ENCODE peak calls at places on chromosomes 12 and 14, in four cellular contexts. H, L, R and S are unnamed samples.

GRCh38 chr14:89394920-89395319 is 22.1 kb downstream of the FOXN3 start:
- DNase-seq in H (no peak), L (no peak), R (no peak), S (no peak)

GRCh38 chr12:104248444-104248843 is 32.9 kb downstream of the TXNRD1 start:
- DNase-seq in H (no peak), L (no peak), R (no peak), S (no peak)

GRCh38 chr12:95116773-95117172 is 43.4 kb upstream of the NR2C1 start:
- DNase-seq in H (no peak), L (peak), R (no peak), S (no peak)

GRCh38 chr12:65791400-65791799 is 32.9 kb upstream of the HMGA2 start:
- DNase-seq in H (no peak), L (no peak), R (no peak), S (no peak)

GRCh38 chr12:43501705-43502104 is 50.3 kb downstream of the ADAMTS20 start:
- DNase-seq in H (no peak), L (peak), R (no peak), S (no peak)

GRCh38 chr14:76872796-76873432 is 46.7 kb downstream of the LRRC74A start:
- DNase-seq in H (no peak), L (peak), R (peak), S (peak)

GRCh38 chr12:51222461-51222860 is 4.6 kb upstream of the POU6F1 start:
- DNase-seq in H (no peak), L (no peak), R (no peak), S (no peak)

GRCh38 chr12:129863938-129864337 is 39.9 kb downstream of the TMEM132D start:
- DNase-seq in H (no peak), L (no peak), R (no peak), S (no peak)

GRCh38 chr14:102819176-102819628 is 42.0 kb downstream of the TRAF3 start:
- DNase-seq in H (no peak), L (no peak), R (no peak), S (no peak)

GRCh38 chr14:94110552-94111181 is at the start of gene IFI27:
- DNase-seq in H (peak), L (peak), R (no peak), S (no peak)

GRCh38 chr12:78863482-78864427 is 819 bp upstream of the SYT1 start:
- DNase-seq in H (peak), L (peak), R (no peak), S (peak)

GRCh38 chr12:31588976-31589375 is 2.0 kb downstream of the DENND5B start:
- DNase-seq in H (no peak), L (peak), R (no peak), S (no peak)

GRCh38 chr12:46608431-46609280 is 217.1 kb downstream of the SLC38A4 start:
- DNase-seq in H (no peak), L (peak), R (no peak), S (no peak)

GRCh38 chr14:56487761-56488160 is 91.8 kb upstream of the TMEM260 start:
- DNase-seq in H (no peak), L (no peak), R (no peak), S (no peak)

GRCh38 chr14:103872492-103873113 is 25.2 kb upstream of the PPP1R13B start:
- DNase-seq in H (no peak), L (no peak), R (no peak), S (no peak)

GRCh38 chr14:66380143-66380542 is 106.0 kb upstream of the CCDC196 start:
- DNase-seq in H (no peak), L (no peak), R (no peak), S (no peak)

GRCh38 chr14:95197498-95198010 is 40.2 kb upstream of the DICER1 start:
- DNase-seq in H (no peak), L (no peak), R (no peak), S (no peak)

GRCh38 chr12:107109726-107110518 is 16.6 kb upstream of the CRY1 start:
- DNase-seq in H (no peak), L (no peak), R (no peak), S (no peak)

GRCh38 chr12:1970331-1970900 is 33.8 kb downstream of the DCP1B start:
- DNase-seq in H (no peak), L (no peak), R (no peak), S (no peak)

GRCh38 chr14:60643443-60644402 is 5.6 kb downstream of the SIX1 start:
- DNase-seq in H (no peak), L (no peak), R (no peak), S (peak)

GRCh38 chr12:56836317-56836716 is 73.2 kb downstream of the HSD17B6 start:
- DNase-seq in H (no peak), L (peak), R (no peak), S (no peak)

GRCh38 chr12:7108042-7108927 is 729 bp downstream of the C1RL start:
- DNase-seq in H (no peak), L (peak), R (peak), S (peak)

GRCh38 chr12:42608196-42608825 is 18.8 kb upstream of the PRICKLE1 start:
- DNase-seq in H (no peak), L (no peak), R (no peak), S (no peak)

GRCh38 chr12:13079440-13079906 is 24.0 kb downstream of the GSG1 start:
- DNase-seq in H (no peak), L (no peak), R (no peak), S (no peak)

GRCh38 chr14:103699901-103700752 is 15.1 kb downstream of the XRCC3 start:
- DNase-seq in H (no peak), L (no peak), R (no peak), S (no peak)

GRCh38 chr12:65948320-65949008 is 124.2 kb downstream of the HMGA2 start:
- DNase-seq in H (no peak), L (peak), R (no peak), S (no peak)

GRCh38 chr12:41605528-41606295 is 417.6 kb downstream of the PDZRN4 start:
- DNase-seq in H (no peak), L (no peak), R (no peak), S (no peak)

GRCh38 chr12:15732341-15733061 is 56.7 kb downstream of the EPS8 start:
- DNase-seq in H (no peak), L (no peak), R (no peak), S (no peak)

GRCh38 chr14:22472935-22473854 is 115.8 kb downstream of the DAD1 start:
- DNase-seq in H (no peak), L (peak), R (no peak), S (peak)

GRCh38 chr12:87008785-87009184 is 752.6 kb upstream of the MGAT4C start:
- DNase-seq in H (no peak), L (no peak), R (no peak), S (no peak)

GRCh38 chr14:33902363-33902762 is 48.5 kb downstream of the EGLN3 start:
- DNase-seq in H (no peak), L (no peak), R (no peak), S (no peak)

GRCh38 chr14:65849096-65849495 is 436.6 kb downstream of the FUT8 start:
- DNase-seq in H (no peak), L (no peak), R (no peak), S (no peak)

GRCh38 chr14:75702606-75703261 is 41.7 kb downstream of the TTLL5 start:
- DNase-seq in H (no peak), L (no peak), R (no peak), S (no peak)

GRCh38 chr12:26847431-26847830 is 14.4 kb upstream of the ITPR2 start:
- DNase-seq in H (no peak), L (no peak), R (no peak), S (no peak)

GRCh38 chr14:54567634-54568561 is 970 bp downstream of the SAMD4A start:
- DNase-seq in H (no peak), L (no peak), R (peak), S (peak)

GRCh38 chr14:105898482-105899010 is 372.2 kb downstream of the TMEM121 start:
- DNase-seq in H (no peak), L (no peak), R (no peak), S (no peak)

GRCh38 chr12:58894040-58894439 is 26.3 kb downstream of the LRIG3 start:
- DNase-seq in H (no peak), L (no peak), R (no peak), S (no peak)